ENCODE peak calls at places on chromosomes 11 and 22, in eight cellular contexts. One of them, this sample, is unnamed.

GRCh38 chr22:23305321-23305910 is 125.1 kb downstream of the BCR start:
- DNase-seq in stimulated activated CD4-positive, alpha-beta T cell treated with anti-CD3 and anti-CD28 coated beads, Interleukin-1b, Interleukin-23, amount 100 ng/mL, for 1 hour: no peak
- DNase-seq in DND-41: no peak
- DNase-seq in kidney: peak; percentile 86
- DNase-seq in NCI-H446 treated with DMSO at 0.1 percent for 48 hours: no peak
- DNase-seq in mesothelial cell of epicardium: no peak
- DNase-seq in NCI-H1417: no peak
- DNase-seq in posterior vena cava: peak; percentile 77
- DNase-seq in this sample: no peak

GRCh38 chr11:69588270-69588669 is 52.7 kb upstream of the CCND1 start:
- DNase-seq in posterior vena cava: no peak
- DNase-seq in NCI-H446 treated with DMSO at 0.1 percent for 48 hours: no peak
- DNase-seq in stimulated activated CD4-positive, alpha-beta T cell treated with anti-CD3 and anti-CD28 coated beads, Interleukin-1b, Interleukin-23, amount 100 ng/mL, for 1 hour: no peak
- DNase-seq in mesothelial cell of epicardium: no peak
- DNase-seq in kidney: no peak
- DNase-seq in NCI-H1417: no peak
- DNase-seq in DND-41: no peak
- DNase-seq in this sample: peak; percentile 70

GRCh38 chr11:61609970-61610347 is 29.1 kb upstream of the SYT7 start:
- DNase-seq in posterior vena cava: no peak
- DNase-seq in NCI-H1417: no peak
- DNase-seq in kidney: no peak
- DNase-seq in mesothelial cell of epicardium: no peak
- DNase-seq in DND-41: peak; percentile 7
- DNase-seq in stimulated activated CD4-positive, alpha-beta T cell treated with anti-CD3 and anti-CD28 coated beads, Interleukin-1b, Interleukin-23, amount 100 ng/mL, for 1 hour: no peak
- DNase-seq in NCI-H446 treated with DMSO at 0.1 percent for 48 hours: no peak
- DNase-seq in this sample: peak; percentile 86

GRCh38 chr11:123573291-123573690 is 81.1 kb downstream of the SCN3B start:
- DNase-seq in stimulated activated CD4-positive, alpha-beta T cell treated with anti-CD3 and anti-CD28 coated beads, Interleukin-1b, Interleukin-23, amount 100 ng/mL, for 1 hour: no peak
- DNase-seq in DND-41: no peak
- DNase-seq in posterior vena cava: no peak
- DNase-seq in kidney: no peak
- DNase-seq in mesothelial cell of epicardium: no peak
- DNase-seq in NCI-H446 treated with DMSO at 0.1 percent for 48 hours: peak; percentile 14
- DNase-seq in NCI-H1417: no peak
- DNase-seq in this sample: no peak

GRCh38 chr11:8273281-8273680 is 9.6 kb upstream of the LMO1 start:
- DNase-seq in stimulated activated CD4-positive, alpha-beta T cell treated with anti-CD3 and anti-CD28 coated beads, Interleukin-1b, Interleukin-23, amount 100 ng/mL, for 1 hour: no peak
- DNase-seq in DND-41: no peak
- DNase-seq in kidney: no peak
- DNase-seq in mesothelial cell of epicardium: no peak
- DNase-seq in NCI-H1417: no peak
- DNase-seq in NCI-H446 treated with DMSO at 0.1 percent for 48 hours: no peak
- DNase-seq in posterior vena cava: no peak
- DNase-seq in this sample: no peak

GRCh38 chr11:126990716-126991480 is 9.7 kb downstream of the KIRREL3 start:
- DNase-seq in kidney: no peak
- DNase-seq in stimulated activated CD4-positive, alpha-beta T cell treated with anti-CD3 and anti-CD28 coated beads, Interleukin-1b, Interleukin-23, amount 100 ng/mL, for 1 hour: no peak
- DNase-seq in DND-41: no peak
- DNase-seq in NCI-H1417: no peak
- DNase-seq in mesothelial cell of epicardium: no peak
- DNase-seq in NCI-H446 treated with DMSO at 0.1 percent for 48 hours: no peak
- DNase-seq in posterior vena cava: no peak
- DNase-seq in this sample: no peak

GRCh38 chr22:44396727-44397722 is 84.3 kb upstream of the SHISAL1 start:
- DNase-seq in posterior vena cava: peak; percentile 42
- DNase-seq in kidney: peak; percentile 48
- DNase-seq in mesothelial cell of epicardium: peak; percentile 31
- DNase-seq in stimulated activated CD4-positive, alpha-beta T cell treated with anti-CD3 and anti-CD28 coated beads, Interleukin-1b, Interleukin-23, amount 100 ng/mL, for 1 hour: no peak
- DNase-seq in NCI-H446 treated with DMSO at 0.1 percent for 48 hours: no peak
- DNase-seq in DND-41: no peak
- DNase-seq in NCI-H1417: no peak
- DNase-seq in this sample: peak; percentile 28

GRCh38 chr22:24289138-24289537 is 18.5 kb downstream of the SPECC1L start:
- DNase-seq in NCI-H1417: no peak
- DNase-seq in mesothelial cell of epicardium: no peak
- DNase-seq in stimulated activated CD4-positive, alpha-beta T cell treated with anti-CD3 and anti-CD28 coated beads, Interleukin-1b, Interleukin-23, amount 100 ng/mL, for 1 hour: no peak
- DNase-seq in kidney: no peak
- DNase-seq in posterior vena cava: no peak
- DNase-seq in DND-41: no peak
- DNase-seq in NCI-H446 treated with DMSO at 0.1 percent for 48 hours: peak; percentile 25
- DNase-seq in this sample: no peak

GRCh38 chr11:26193714-26194373 is 138.1 kb upstream of the ANO3 start:
- DNase-seq in posterior vena cava: no peak
- DNase-seq in NCI-H446 treated with DMSO at 0.1 percent for 48 hours: no peak
- DNase-seq in stimulated activated CD4-positive, alpha-beta T cell treated with anti-CD3 and anti-CD28 coated beads, Interleukin-1b, Interleukin-23, amount 100 ng/mL, for 1 hour: no peak
- DNase-seq in kidney: no peak
- DNase-seq in mesothelial cell of epicardium: no peak
- DNase-seq in NCI-H1417: no peak
- DNase-seq in DND-41: no peak
- DNase-seq in this sample: no peak

GRCh38 chr22:44425356-44425755 is 72.7 kb downstream of the RTL6 start:
- DNase-seq in NCI-H1417: no peak
- DNase-seq in mesothelial cell of epicardium: no peak
- DNase-seq in stimulated activated CD4-positive, alpha-beta T cell treated with anti-CD3 and anti-CD28 coated beads, Interleukin-1b, Interleukin-23, amount 100 ng/mL, for 1 hour: no peak
- DNase-seq in DND-41: no peak
- DNase-seq in posterior vena cava: peak; percentile 62
- DNase-seq in kidney: no peak
- DNase-seq in NCI-H446 treated with DMSO at 0.1 percent for 48 hours: no peak
- DNase-seq in this sample: peak; percentile 52